ENCODE peak calls at places on chromosomes 4 and X, in seven cellular contexts. One of them, this sample, is unnamed.

GRCh38 chr4:161828061-161828460 is 335.7 kb downstream of the FSTL5 start:
- DNase-seq in SK-N-SH: no peak
- DNase-seq in HCT116: no peak
- DNase-seq in GM12878: no peak
- DNase-seq in K562: no peak
- DNase-seq in H1: no peak
- DNase-seq in HepG2: no peak
- DNase-seq in this sample: no peak

GRCh38 chrX:126551725-126552312 is 795 bp downstream of the DCAF12L1 start:
- DNase-seq in SK-N-SH: no peak
- DNase-seq in HCT116: no peak
- DNase-seq in GM12878: no peak
- DNase-seq in K562: no peak
- DNase-seq in H1: no peak
- DNase-seq in HepG2: no peak
- DNase-seq in this sample: no peak

GRCh38 chr4:7134737-7135388 is 57.5 kb upstream of the SORCS2 start:
- DNase-seq in SK-N-SH: no peak
- DNase-seq in HCT116: no peak
- DNase-seq in GM12878: no peak
- DNase-seq in K562: no peak
- DNase-seq in H1: no peak
- DNase-seq in HepG2: no peak
- DNase-seq in this sample: no peak

GRCh38 chr4:6330384-6330767 is 60.7 kb downstream of the WFS1 start:
- DNase-seq in SK-N-SH: no peak
- DNase-seq in HCT116: no peak
- DNase-seq in GM12878: no peak
- DNase-seq in K562: no peak
- DNase-seq in H1: no peak
- DNase-seq in HepG2: no peak
- DNase-seq in this sample: no peak

GRCh38 chr4:101345596-101346311 is 1.6 kb downstream of the PPP3CA start:
- DNase-seq in SK-N-SH: peak; percentile 83
- DNase-seq in HCT116: no peak
- DNase-seq in GM12878: no peak
- DNase-seq in K562: peak; percentile 51
- DNase-seq in H1: no peak
- DNase-seq in HepG2: peak; percentile 31
- DNase-seq in this sample: peak; percentile 23

GRCh38 chrX:130024127-130024526 is 41.7 kb downstream of the BCORL1 start:
- DNase-seq in SK-N-SH: peak; percentile 44
- DNase-seq in HCT116: peak; percentile 23
- DNase-seq in GM12878: peak; percentile 65
- DNase-seq in K562: peak; percentile 91
- DNase-seq in H1: peak; percentile 56
- DNase-seq in HepG2: no peak
- DNase-seq in this sample: peak; percentile 79

GRCh38 chrX:48696301-48697181 is at the start of gene SUV39H1:
- DNase-seq in SK-N-SH: peak; percentile 93
- DNase-seq in HCT116: peak; percentile 64
- DNase-seq in GM12878: peak; percentile 45
- DNase-seq in K562: peak; percentile 90
- DNase-seq in H1: no peak
- DNase-seq in HepG2: peak; percentile 71
- DNase-seq in this sample: peak; percentile 95

GRCh38 chrX:135923353-135923752 is 29.8 kb downstream of the SAGE1 start:
- DNase-seq in SK-N-SH: no peak
- DNase-seq in HCT116: peak; percentile 7
- DNase-seq in GM12878: no peak
- DNase-seq in K562: no peak
- DNase-seq in H1: no peak
- DNase-seq in HepG2: no peak
- DNase-seq in this sample: peak; percentile 17

GRCh38 chr4:145047151-145047550 is 50.8 kb downstream of the ANAPC10 start:
- DNase-seq in SK-N-SH: no peak
- DNase-seq in HCT116: no peak
- DNase-seq in GM12878: peak; percentile 21
- DNase-seq in K562: no peak
- DNase-seq in H1: no peak
- DNase-seq in HepG2: no peak
- DNase-seq in this sample: no peak

GRCh38 chr4:185534534-185534849 is 815 bp downstream of the PDLIM3 start:
- DNase-seq in SK-N-SH: no peak
- DNase-seq in HCT116: no peak
- DNase-seq in GM12878: no peak
- DNase-seq in K562: no peak
- DNase-seq in H1: no peak
- DNase-seq in HepG2: no peak
- DNase-seq in this sample: no peak

GRCh38 chrX:6644411-6644810 is 109.5 kb upstream of the VCX3A start:
- DNase-seq in SK-N-SH: peak; percentile 1
- DNase-seq in HCT116: no peak
- DNase-seq in GM12878: no peak
- DNase-seq in K562: peak; percentile 6
- DNase-seq in H1: no peak
- DNase-seq in HepG2: no peak
- DNase-seq in this sample: no peak

GRCh38 chrX:17459008-17459407 is 84.0 kb downstream of the NHS start:
- DNase-seq in SK-N-SH: no peak
- DNase-seq in HCT116: no peak
- DNase-seq in GM12878: no peak
- DNase-seq in K562: no peak
- DNase-seq in H1: no peak
- DNase-seq in HepG2: no peak
- DNase-seq in this sample: no peak

GRCh38 chr4:187021436-187022205 is 298.0 kb upstream of the FAT1 start:
- DNase-seq in SK-N-SH: no peak
- DNase-seq in HCT116: no peak
- DNase-seq in GM12878: no peak
- DNase-seq in K562: no peak
- DNase-seq in H1: no peak
- DNase-seq in HepG2: no peak
- DNase-seq in this sample: no peak

GRCh38 chr4:115370490-115370889 is 257.1 kb upstream of the NDST4 start:
- DNase-seq in SK-N-SH: no peak
- DNase-seq in HCT116: no peak
- DNase-seq in GM12878: no peak
- DNase-seq in K562: no peak
- DNase-seq in H1: no peak
- DNase-seq in HepG2: no peak
- DNase-seq in this sample: no peak

GRCh38 chrX:40931921-40932320 is 153.3 kb upstream of the USP9X start:
- DNase-seq in SK-N-SH: no peak
- DNase-seq in HCT116: no peak
- DNase-seq in GM12878: no peak
- DNase-seq in K562: no peak
- DNase-seq in H1: no peak
- DNase-seq in HepG2: no peak
- DNase-seq in this sample: no peak

GRCh38 chrX:152817082-152817744 is 13.3 kb downstream of the CETN2 start:
- DNase-seq in SK-N-SH: peak; percentile 43
- DNase-seq in HCT116: no peak
- DNase-seq in GM12878: no peak
- DNase-seq in K562: peak; percentile 53
- DNase-seq in H1: no peak
- DNase-seq in HepG2: no peak
- DNase-seq in this sample: peak; percentile 13

GRCh38 chrX:10360121-10360520 is 203.3 kb downstream of the CLCN4 start:
- DNase-seq in SK-N-SH: peak; percentile 39
- DNase-seq in HCT116: no peak
- DNase-seq in GM12878: no peak
- DNase-seq in K562: no peak
- DNase-seq in H1: no peak
- DNase-seq in HepG2: no peak
- DNase-seq in this sample: no peak

GRCh38 chrX:31497086-31497485 is 425.2 kb upstream of the FTHL17 start:
- DNase-seq in SK-N-SH: no peak
- DNase-seq in HCT116: no peak
- DNase-seq in GM12878: no peak
- DNase-seq in K562: no peak
- DNase-seq in H1: no peak
- DNase-seq in HepG2: no peak
- DNase-seq in this sample: no peak

GRCh38 chrX:13955975-13956374 is 73.7 kb downstream of the GEMIN8 start:
- DNase-seq in SK-N-SH: no peak
- DNase-seq in HCT116: no peak
- DNase-seq in GM12878: no peak
- DNase-seq in K562: no peak
- DNase-seq in H1: no peak
- DNase-seq in HepG2: no peak
- DNase-seq in this sample: no peak

GRCh38 chr4:78129383-78130108 is 72.4 kb downstream of the FRAS1 start:
- DNase-seq in SK-N-SH: no peak
- DNase-seq in HCT116: no peak
- DNase-seq in GM12878: no peak
- DNase-seq in K562: no peak
- DNase-seq in H1: no peak
- DNase-seq in HepG2: no peak
- DNase-seq in this sample: no peak

GRCh38 chrX:150408007-150408406 is 44.9 kb downstream of the MAMLD1 start:
- DNase-seq in SK-N-SH: no peak
- DNase-seq in HCT116: no peak
- DNase-seq in GM12878: no peak
- DNase-seq in K562: no peak
- DNase-seq in H1: no peak
- DNase-seq in HepG2: no peak
- DNase-seq in this sample: no peak

GRCh38 chr4:70754470-70754869 is 32.7 kb downstream of the RUFY3 start:
- DNase-seq in SK-N-SH: no peak
- DNase-seq in HCT116: no peak
- DNase-seq in GM12878: no peak
- DNase-seq in K562: no peak
- DNase-seq in H1: no peak
- DNase-seq in HepG2: no peak
- DNase-seq in this sample: no peak

GRCh38 chrX:139158256-139158655 is 372.3 kb upstream of the F9 start:
- DNase-seq in SK-N-SH: no peak
- DNase-seq in HCT116: no peak
- DNase-seq in GM12878: no peak
- DNase-seq in K562: no peak
- DNase-seq in H1: no peak
- DNase-seq in HepG2: no peak
- DNase-seq in this sample: no peak

GRCh38 chr4:11799182-11799581 is 370.5 kb upstream of the HS3ST1 start:
- DNase-seq in SK-N-SH: no peak
- DNase-seq in HCT116: no peak
- DNase-seq in GM12878: no peak
- DNase-seq in K562: no peak
- DNase-seq in H1: no peak
- DNase-seq in HepG2: no peak
- DNase-seq in this sample: no peak

GRCh38 chr4:90184560-90184959 is 57.4 kb downstream of the CCSER1 start:
- DNase-seq in SK-N-SH: no peak
- DNase-seq in HCT116: no peak
- DNase-seq in GM12878: no peak
- DNase-seq in K562: no peak
- DNase-seq in H1: no peak
- DNase-seq in HepG2: no peak
- DNase-seq in this sample: peak; percentile 54
- TF ChIP-seq JUND in SK-N-SH: no peak
- TF ChIP-seq JUND in HCT116: no peak
- TF ChIP-seq JUND in GM12878: no peak
- TF ChIP-seq JUND in K562: no peak
- TF ChIP-seq JUND in H1: no peak
- TF ChIP-seq JUND in HepG2: no peak
- TF ChIP-seq JUND in this sample: no peak

DNA sequence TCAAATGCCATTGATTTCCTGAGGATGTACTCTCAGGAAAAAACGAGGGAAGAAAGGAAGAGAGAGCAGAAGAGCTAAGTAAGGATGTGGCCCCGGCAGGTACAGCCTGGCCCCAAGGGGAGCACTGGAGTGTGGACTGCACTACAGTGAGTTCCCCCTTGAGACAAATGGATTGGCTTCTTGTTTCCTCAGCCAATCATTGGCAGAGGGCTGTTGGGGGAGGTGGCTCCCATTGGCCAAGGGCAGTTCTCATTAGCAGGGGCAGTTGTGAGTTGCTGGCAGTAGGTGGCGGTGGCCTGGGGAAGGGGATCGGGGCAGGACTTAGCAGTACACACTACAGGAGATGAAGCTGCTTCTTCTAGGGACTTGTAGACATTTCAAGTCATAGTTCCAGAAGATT is 24.1 kb upstream of the OCIAD2 start:
- DNase-seq in SK-N-SH: no peak
- DNase-seq in HCT116: no peak
- DNase-seq in GM12878: no peak
- DNase-seq in K562: peak; percentile 28
- DNase-seq in H1: no peak
- DNase-seq in HepG2: no peak
- DNase-seq in this sample: no peak
- TF ChIP-seq JUND in SK-N-SH: no peak
- TF ChIP-seq JUND in HCT116: no peak
- TF ChIP-seq JUND in GM12878: no peak
- TF ChIP-seq JUND in K562: no peak
- TF ChIP-seq JUND in H1: no peak
- TF ChIP-seq JUND in HepG2: no peak
- TF ChIP-seq JUND in this sample: no peak

GRCh38 chr4:2006367-2006766 is 2.4 kb downstream of the NELFA start:
- DNase-seq in SK-N-SH: no peak
- DNase-seq in HCT116: no peak
- DNase-seq in GM12878: no peak
- DNase-seq in K562: no peak
- DNase-seq in H1: no peak
- DNase-seq in HepG2: no peak
- DNase-seq in this sample: no peak
- TF ChIP-seq JUND in SK-N-SH: no peak
- TF ChIP-seq JUND in HCT116: no peak
- TF ChIP-seq JUND in GM12878: no peak
- TF ChIP-seq JUND in K562: no peak
- TF ChIP-seq JUND in H1: no peak
- TF ChIP-seq JUND in HepG2: no peak
- TF ChIP-seq JUND in this sample: no peak

GRCh38 chr4:64000241-64000640 is 409.0 kb downstream of the TECRL start:
- DNase-seq in SK-N-SH: no peak
- DNase-seq in HCT116: no peak
- DNase-seq in GM12878: no peak
- DNase-seq in K562: no peak
- DNase-seq in H1: no peak
- DNase-seq in HepG2: no peak
- DNase-seq in this sample: peak; percentile 2

GRCh38 chr4:64001229-64001898 is 407.9 kb downstream of the TECRL start:
- DNase-seq in SK-N-SH: no peak
- DNase-seq in HCT116: no peak
- DNase-seq in GM12878: peak; percentile 12
- DNase-seq in K562: no peak
- DNase-seq in H1: no peak
- DNase-seq in HepG2: no peak
- DNase-seq in this sample: no peak
- TF ChIP-seq JUND in SK-N-SH: no peak
- TF ChIP-seq JUND in HCT116: no peak
- TF ChIP-seq JUND in GM12878: no peak
- TF ChIP-seq JUND in K562: no peak
- TF ChIP-seq JUND in H1: no peak
- TF ChIP-seq JUND in HepG2: no peak
- TF ChIP-seq JUND in this sample: no peak

GRCh38 chrX:137166591-137166990 is 132.8 kb upstream of the GPR101 start:
- DNase-seq in SK-N-SH: peak; percentile 8
- DNase-seq in HCT116: no peak
- DNase-seq in GM12878: no peak
- DNase-seq in K562: peak; percentile 22
- DNase-seq in H1: peak; percentile 2
- DNase-seq in HepG2: no peak
- DNase-seq in this sample: peak; percentile 1
- TF ChIP-seq JUND in SK-N-SH: no peak
- TF ChIP-seq JUND in HCT116: no peak
- TF ChIP-seq JUND in GM12878: no peak
- TF ChIP-seq JUND in K562: no peak
- TF ChIP-seq JUND in H1: no peak
- TF ChIP-seq JUND in HepG2: no peak
- TF ChIP-seq JUND in this sample: no peak

This sample was measured in T47D.